ENCODE peak calls at places on chromosomes 13 and 19, in eight cellular contexts. One of them, this sample, is unnamed.

GRCh38 chr19:16160943-16161560 is 12.3 kb downstream of the CIB3 start:
- DNase-seq in GOT3: no peak
- DNase-seq in NCI-H1417: no peak
- DNase-seq in effector CD4-positive, alpha-beta T cell: no peak
- DNase-seq in AG04450: peak
- DNase-seq in left ventricle myocardium inferior: no peak
- DNase-seq in H54: peak
- DNase-seq in occipital lobe: no peak
- DNase-seq in this sample: peak

GRCh38 chr13:113441661-113442060 is 11.6 kb downstream of the ADPRHL1 start:
- DNase-seq in left ventricle myocardium inferior: no peak
- DNase-seq in occipital lobe: no peak
- DNase-seq in H54: no peak
- DNase-seq in GOT3: no peak
- DNase-seq in effector CD4-positive, alpha-beta T cell: no peak
- DNase-seq in NCI-H1417: no peak
- DNase-seq in AG04450: no peak
- DNase-seq in this sample: no peak

GRCh38 chr19:27676334-27676733 is 1536.6 kb downstream of the UQCRFS1 start:
- DNase-seq in NCI-H1417: no peak
- DNase-seq in effector CD4-positive, alpha-beta T cell: no peak
- DNase-seq in occipital lobe: no peak
- DNase-seq in left ventricle myocardium inferior: no peak
- DNase-seq in GOT3: no peak
- DNase-seq in AG04450: no peak
- DNase-seq in H54: no peak
- DNase-seq in this sample: no peak

GRCh38 chr19:58291943-58292342 is 13.2 kb downstream of the ZNF8 start:
- DNase-seq in occipital lobe: no peak
- DNase-seq in effector CD4-positive, alpha-beta T cell: no peak
- DNase-seq in NCI-H1417: no peak
- DNase-seq in AG04450: no peak
- DNase-seq in GOT3: no peak
- DNase-seq in H54: no peak
- DNase-seq in left ventricle myocardium inferior: no peak
- DNase-seq in this sample: no peak

GRCh38 chr19:17058236-17058635 is 17.0 kb downstream of the HAUS8 start:
- DNase-seq in effector CD4-positive, alpha-beta T cell: no peak
- DNase-seq in AG04450: no peak
- DNase-seq in left ventricle myocardium inferior: no peak
- DNase-seq in occipital lobe: no peak
- DNase-seq in H54: no peak
- DNase-seq in NCI-H1417: no peak
- DNase-seq in GOT3: no peak
- DNase-seq in this sample: no peak

GRCh38 chr13:24071423-24072075 is 89.0 kb upstream of the SPATA13 start:
- DNase-seq in AG04450: no peak
- DNase-seq in occipital lobe: no peak
- DNase-seq in left ventricle myocardium inferior: no peak
- DNase-seq in H54: no peak
- DNase-seq in GOT3: no peak
- DNase-seq in effector CD4-positive, alpha-beta T cell: no peak
- DNase-seq in NCI-H1417: no peak
- DNase-seq in this sample: no peak

GRCh38 chr19:21491161-21491560 is 14.2 kb upstream of the ZNF429 start:
- DNase-seq in NCI-H1417: no peak
- DNase-seq in effector CD4-positive, alpha-beta T cell: no peak
- DNase-seq in AG04450: no peak
- DNase-seq in GOT3: no peak
- DNase-seq in H54: no peak
- DNase-seq in occipital lobe: no peak
- DNase-seq in left ventricle myocardium inferior: no peak
- DNase-seq in this sample: no peak

GRCh38 chr19:18790566-18791314 is at the start of gene COMP:
- DNase-seq in occipital lobe: no peak
- DNase-seq in AG04450: no peak
- DNase-seq in H54: no peak
- DNase-seq in NCI-H1417: no peak
- DNase-seq in effector CD4-positive, alpha-beta T cell: no peak
- DNase-seq in left ventricle myocardium inferior: no peak
- DNase-seq in GOT3: no peak
- DNase-seq in this sample: no peak

GRCh38 chr19:39843919-39844793 is 2.0 kb downstream of the FBL start:
- DNase-seq in H54: no peak
- DNase-seq in NCI-H1417: peak
- DNase-seq in left ventricle myocardium inferior: no peak
- DNase-seq in GOT3: no peak
- DNase-seq in effector CD4-positive, alpha-beta T cell: peak
- DNase-seq in AG04450: peak
- DNase-seq in occipital lobe: no peak
- DNase-seq in this sample: peak

GRCh38 chr19:5293607-5294089 is 47.0 kb downstream of the PTPRS start:
- DNase-seq in occipital lobe: no peak
- DNase-seq in H54: no peak
- DNase-seq in left ventricle myocardium inferior: no peak
- DNase-seq in effector CD4-positive, alpha-beta T cell: no peak
- DNase-seq in GOT3: no peak
- DNase-seq in NCI-H1417: no peak
- DNase-seq in AG04450: no peak
- DNase-seq in this sample: peak

GRCh38 chr19:28843771-28844492 is 369.0 kb downstream of the UQCRFS1 start:
- DNase-seq in occipital lobe: no peak
- DNase-seq in effector CD4-positive, alpha-beta T cell: no peak
- DNase-seq in H54: no peak
- DNase-seq in left ventricle myocardium inferior: no peak
- DNase-seq in NCI-H1417: no peak
- DNase-seq in AG04450: no peak
- DNase-seq in GOT3: no peak
- DNase-seq in this sample: no peak

GRCh38 chr19:2164020-2164988 is 571 bp downstream of the DOT1L start:
- DNase-seq in left ventricle myocardium inferior: no peak
- DNase-seq in AG04450: no peak
- DNase-seq in occipital lobe: no peak
- DNase-seq in effector CD4-positive, alpha-beta T cell: no peak
- DNase-seq in GOT3: no peak
- DNase-seq in H54: no peak
- DNase-seq in NCI-H1417: no peak
- DNase-seq in this sample: no peak

GRCh38 chr19:48421548-48421947 is 24.2 kb upstream of the GRWD1 start:
- DNase-seq in H54: no peak
- DNase-seq in AG04450: no peak
- DNase-seq in GOT3: no peak
- DNase-seq in NCI-H1417: no peak
- DNase-seq in effector CD4-positive, alpha-beta T cell: no peak
- DNase-seq in occipital lobe: no peak
- DNase-seq in left ventricle myocardium inferior: no peak
- DNase-seq in this sample: no peak

GRCh38 chr13:26483546-26483945 is 73.9 kb upstream of the WASF3 start:
- DNase-seq in occipital lobe: no peak
- DNase-seq in GOT3: no peak
- DNase-seq in AG04450: no peak
- DNase-seq in left ventricle myocardium inferior: no peak
- DNase-seq in NCI-H1417: no peak
- DNase-seq in H54: no peak
- DNase-seq in effector CD4-positive, alpha-beta T cell: no peak
- DNase-seq in this sample: no peak

GRCh38 chr19:3510727-3511126 is 4.6 kb downstream of the FZR1 start:
- DNase-seq in GOT3: no peak
- DNase-seq in NCI-H1417: no peak
- DNase-seq in left ventricle myocardium inferior: no peak
- DNase-seq in H54: no peak
- DNase-seq in AG04450: no peak
- DNase-seq in effector CD4-positive, alpha-beta T cell: no peak
- DNase-seq in occipital lobe: no peak
- DNase-seq in this sample: no peak

GRCh38 chr13:75505966-75506365 is 24.0 kb upstream of the TBC1D4 start:
- DNase-seq in GOT3: no peak
- DNase-seq in NCI-H1417: no peak
- DNase-seq in AG04450: no peak
- DNase-seq in effector CD4-positive, alpha-beta T cell: no peak
- DNase-seq in left ventricle myocardium inferior: no peak
- DNase-seq in occipital lobe: no peak
- DNase-seq in H54: no peak
- DNase-seq in this sample: no peak

GRCh38 chr19:3613765-3614661 is 7.3 kb upstream of the TBXA2R start:
- DNase-seq in GOT3: no peak
- DNase-seq in occipital lobe: no peak
- DNase-seq in left ventricle myocardium inferior: no peak
- DNase-seq in H54: no peak
- DNase-seq in AG04450: no peak
- DNase-seq in NCI-H1417: no peak
- DNase-seq in effector CD4-positive, alpha-beta T cell: no peak
- DNase-seq in this sample: no peak

GRCh38 chr19:34881982-34882381 is 44.7 kb upstream of the ZNF30 start:
- DNase-seq in H54: no peak
- DNase-seq in AG04450: no peak
- DNase-seq in occipital lobe: no peak
- DNase-seq in effector CD4-positive, alpha-beta T cell: no peak
- DNase-seq in left ventricle myocardium inferior: no peak
- DNase-seq in NCI-H1417: no peak
- DNase-seq in GOT3: no peak
- DNase-seq in this sample: no peak